ENCODE peak calls at places on chromosomes 2 and 18, in six cellular contexts. U is B cell, A is IMR-90, W is mucosa of descending colon, Q is cardiac muscle cell, Y is PC-9. E is an unnamed sample.

GRCh38 chr2:238866656-238867277 is 18.9 kb downstream of the TWIST2 start:
- DNase-seq in Y (no peak), W (no peak), A (no peak), U (no peak), Q (no peak), E (no peak)

GRCh38 chr2:46241344-46241743 is 55.9 kb upstream of the EPAS1 start:
- DNase-seq in Y (no peak), U (no peak), A (peak), Q (no peak), W (no peak), E (no peak)

GRCh38 chr2:75894170-75894569 is 183.5 kb upstream of the GCFC2 start:
- DNase-seq in Q (no peak), U (no peak), A (no peak), Y (no peak), W (no peak), E (no peak)

GRCh38 chr2:216690451-216691209 is 4.7 kb downstream of the IGFBP5 start:
- DNase-seq in Q (peak), Y (no peak), U (no peak), A (peak), W (no peak), E (no peak)

GRCh38 chr2:195021704-195022513 is 635.1 kb upstream of the SLC39A10 start:
- DNase-seq in Q (no peak), A (no peak), W (no peak), U (no peak), Y (no peak), E (no peak)

GRCh38 chr2:238898534-238899281 is 50.8 kb downstream of the TWIST2 start:
- DNase-seq in A (no peak), U (no peak), Q (no peak), W (no peak), Y (no peak), E (no peak)

GRCh38 chr2:72143441-72144356 is 4.0 kb downstream of the CYP26B1 start:
- DNase-seq in Q (peak), U (no peak), W (peak), A (no peak), Y (no peak), E (no peak)

GRCh38 chr18:32730068-32730467 is 42.8 kb downstream of the KLHL14 start:
- DNase-seq in A (no peak), Y (no peak), Q (no peak), U (no peak), W (no peak), E (no peak)

GRCh38 chr2:49860834-49861233 is 706.5 kb upstream of the FSHR start:
- DNase-seq in A (no peak), Q (no peak), W (no peak), Y (no peak), U (no peak), E (no peak)

GRCh38 chr2:101328474-101329007 is 20.0 kb upstream of the RNF149 start:
- DNase-seq in W (no peak), Y (no peak), A (peak), Q (peak), U (no peak), E (peak)

GRCh38 chr2:10834300-10834699 is 21.7 kb upstream of the PDIA6 start:
- DNase-seq in U (no peak), W (no peak), Y (no peak), A (no peak), Q (no peak), E (no peak)

GRCh38 chr2:237653791-237654558 is 26.6 kb downstream of the LRRFIP1 start:
- DNase-seq in W (no peak), Q (no peak), U (no peak), A (no peak), Y (no peak), E (no peak)

GRCh38 chr2:208020253-208020652 is 5.1 kb downstream of the PLEKHM3 start:
- DNase-seq in Y (no peak), W (no peak), A (no peak), U (no peak), Q (no peak), E (no peak)

GRCh38 chr18:48314694-48315093 is 94.5 kb downstream of the ZBTB7C start:
- DNase-seq in Q (no peak), W (no peak), U (no peak), Y (no peak), A (no peak), E (no peak)

GRCh38 chr2:105725388-105725787 is 19.3 kb upstream of the NCK2 start:
- DNase-seq in U (no peak), Y (no peak), Q (no peak), W (no peak), A (no peak), E (no peak)

GRCh38 chr2:5849596-5849995 is 157.4 kb downstream of the SOX11 start:
- DNase-seq in Q (no peak), Y (no peak), W (no peak), A (no peak), U (no peak), E (no peak)

GRCh38 chr2:138110453-138111083 is 146.3 kb downstream of the HNMT start:
- DNase-seq in U (no peak), Q (peak), W (no peak), Y (no peak), A (no peak), E (no peak)

GRCh38 chr2:106758885-106759559 is 126.9 kb downstream of the ST6GAL2 start:
- DNase-seq in Y (no peak), Q (no peak), U (no peak), A (no peak), W (no peak), E (no peak)

GRCh38 chr18:1503847-1504246 is 599.2 kb downstream of the ADCYAP1 start:
- DNase-seq in Y (no peak), W (no peak), A (no peak), U (no peak), Q (no peak), E (no peak)

GRCh38 chr2:25161055-25161781 is 7.2 kb downstream of the POMC start:
- DNase-seq in A (peak), W (peak), Y (no peak), Q (peak), U (peak), E (peak)

GRCh38 chr2:96860065-96861029 is 2.5 kb upstream of the ANKRD39 start:
- DNase-seq in U (no peak), A (no peak), Q (no peak), Y (no peak), W (no peak), E (peak)

GRCh38 chr2:196088209-196088608 is 19.6 kb upstream of the DNAH7 start:
- DNase-seq in Y (no peak), U (no peak), W (peak), Q (peak), A (peak), E (no peak)

GRCh38 chr18:79439201-79440023 is 43.7 kb downstream of the NFATC1 start:
- DNase-seq in Y (no peak), A (peak), Q (peak), W (no peak), U (peak), E (peak)

GRCh38 chr18:36692909-36693308 is 135.9 kb downstream of the TPGS2 start:
- DNase-seq in Y (no peak), A (peak), U (no peak), W (no peak), Q (no peak), E (no peak)

GRCh38 chr2:73415906-73416305 is 30.3 kb downstream of the ALMS1 start:
- DNase-seq in U (no peak), A (peak), W (no peak), Q (peak), Y (no peak), E (no peak)

GRCh38 chr2:47179325-47179724 is 24.2 kb upstream of the STPG4 start:
- DNase-seq in W (no peak), U (no peak), Y (no peak), Q (no peak), A (no peak), E (no peak)

GRCh38 chr2:134411279-134411827 is 157.5 kb downstream of the MGAT5 start:
- DNase-seq in A (no peak), Q (no peak), Y (no peak), U (no peak), W (no peak), E (no peak)

GRCh38 chr2:183059561-183059960 is 19.0 kb upstream of the DUSP19 start:
- DNase-seq in U (no peak), W (no peak), Y (no peak), A (peak), Q (peak), E (no peak)

GRCh38 chr2:111653913-111654312 is 230.1 kb downstream of the ANAPC1 start:
- DNase-seq in W (no peak), U (no peak), Y (no peak), Q (no peak), A (no peak), E (no peak)

GRCh38 chr2:181581534-181581933 is 75.4 kb downstream of the CERKL start:
- DNase-seq in W (no peak), Q (no peak), A (no peak), U (no peak), Y (no peak), E (peak)
- TF ChIP-seq CTCF in W (no peak), Q (no peak), A (no peak), U (no peak), Y (no peak), E (no peak)

DNA sequence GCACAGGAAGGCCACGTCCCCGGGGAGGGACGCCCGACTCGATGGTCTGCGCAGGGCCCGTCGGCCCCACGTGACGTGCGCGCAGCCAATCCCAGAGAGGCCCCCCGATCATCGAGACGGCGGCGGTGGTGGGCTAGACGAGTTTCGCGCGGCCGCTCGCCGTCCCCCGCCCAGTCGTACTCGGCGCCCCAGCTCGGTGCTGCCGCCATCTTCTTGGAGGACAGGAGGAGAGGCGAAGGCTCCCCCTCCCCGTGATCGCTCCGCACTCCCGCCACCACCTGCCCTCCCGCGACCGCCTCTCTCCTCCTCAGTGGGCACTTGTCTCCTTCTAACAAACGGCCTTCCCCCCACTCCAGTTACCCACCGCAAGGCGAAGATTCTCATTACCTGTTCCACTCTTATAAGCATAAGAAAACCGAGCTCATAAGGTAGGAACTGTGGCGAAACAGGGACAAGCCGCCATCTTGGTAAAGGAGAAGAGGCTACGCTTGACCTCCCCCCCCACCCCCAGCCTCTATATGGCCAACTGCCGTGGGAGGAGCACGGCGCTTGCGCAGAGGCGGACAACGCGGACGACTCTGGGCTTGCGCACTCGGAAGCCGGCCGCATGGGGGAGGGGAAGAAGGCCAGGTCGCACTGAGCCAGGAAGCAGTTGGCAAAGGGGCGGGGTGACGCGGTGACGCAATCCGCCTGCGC is at the start of gene HDLBP:
- DNase-seq in W (peak), U (peak), A (peak), Y (peak), Q (peak), E (peak)
- TF ChIP-seq CTCF in W (peak), U (peak), A (peak), Y (no peak), Q (peak), E (no peak)

DNA sequence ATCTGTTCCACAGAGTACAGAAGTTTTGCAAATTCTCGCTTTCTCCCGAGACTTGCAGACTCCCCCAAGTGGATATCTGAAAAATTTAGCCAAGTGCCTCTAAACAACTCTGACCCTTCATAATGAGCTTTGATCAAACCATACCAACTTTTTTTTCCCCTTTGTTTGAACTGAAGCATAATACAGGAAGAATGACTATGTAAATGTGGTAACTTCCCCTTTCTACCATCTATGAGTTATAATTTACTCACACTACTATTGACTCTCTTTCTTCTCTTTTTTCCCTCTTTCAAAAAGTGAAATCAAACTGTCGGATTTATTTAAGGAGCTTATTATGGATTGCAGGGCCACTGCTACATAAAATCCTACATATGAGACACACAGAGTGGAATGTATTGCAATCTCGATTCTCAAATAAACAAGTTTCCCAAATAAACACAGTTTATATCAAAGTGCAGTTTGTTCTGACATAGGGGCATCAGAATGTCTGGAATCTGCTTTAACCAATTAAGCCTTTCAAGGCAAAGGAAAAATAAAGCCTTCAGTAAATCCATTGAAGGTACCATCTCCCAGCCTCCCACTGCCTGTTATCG is 1.4 kb upstream of the ZNF804A start:
- DNase-seq in U (peak), Q (peak), W (no peak), Y (no peak), A (peak), E (no peak)
- TF ChIP-seq CTCF in U (no peak), Q (peak), W (no peak), Y (no peak), A (no peak), E (no peak)

GRCh38 chr18:62402342-62402948 is 77.3 kb downstream of the TNFRSF11A start:
- DNase-seq in Q (no peak), Y (no peak), A (no peak), U (no peak), W (no peak), E (no peak)

GRCh38 chr18:62398291-62398690 is 73.2 kb downstream of the TNFRSF11A start:
- DNase-seq in U (no peak), Q (no peak), W (no peak), A (no peak), Y (no peak), E (no peak)

GRCh38 chr18:62399306-62399705 is 74.2 kb downstream of the TNFRSF11A start:
- DNase-seq in A (no peak), Q (no peak), W (no peak), U (no peak), Y (no peak), E (no peak)

GRCh38 chr18:62400916-62401315 is 75.8 kb downstream of the TNFRSF11A start:
- DNase-seq in A (no peak), U (no peak), Y (no peak), W (no peak), Q (no peak), E (no peak)

DNA sequence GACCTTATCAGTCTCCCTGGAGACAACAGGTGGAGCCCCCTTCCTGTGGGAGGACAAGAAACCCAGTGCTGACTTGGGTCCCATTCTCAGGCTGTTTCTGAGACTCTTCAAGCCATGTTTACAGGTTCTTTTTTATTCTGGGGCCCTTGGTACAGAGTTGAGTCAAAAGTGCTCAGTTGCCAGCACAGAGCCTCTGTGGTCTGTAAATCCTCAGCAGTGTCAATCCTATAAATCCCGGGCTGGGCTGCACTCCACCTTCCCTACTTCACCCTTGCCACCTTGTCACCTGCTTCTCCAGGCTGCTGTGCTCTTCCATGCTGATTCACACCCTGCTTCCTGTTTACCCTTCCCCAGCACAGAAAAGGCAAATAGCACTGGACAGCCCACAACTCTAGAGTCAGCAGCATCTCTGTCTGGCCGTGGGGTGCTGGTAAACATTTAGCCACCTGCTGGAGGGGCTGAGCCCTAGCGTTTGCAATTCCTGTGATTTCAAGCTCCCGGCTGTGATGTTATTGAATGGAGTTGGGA is 74.7 kb downstream of the TNFRSF11A start:
- DNase-seq in Q (no peak), W (no peak), A (no peak), U (no peak), Y (peak), E (no peak)
- TF ChIP-seq CTCF in Q (peak), W (no peak), A (peak), U (no peak), Y (peak), E (no peak)

GRCh38 chr2:33518200-33518599 is 41.8 kb downstream of the RASGRP3 start:
- DNase-seq in U (no peak), A (no peak), Q (no peak), Y (no peak), W (no peak), E (no peak)
- TF ChIP-seq CTCF in U (no peak), A (no peak), Q (no peak), Y (no peak), W (no peak), E (no peak)

GRCh38 chr2:54090521-54091117 is 24.8 kb upstream of the ACYP2 start:
- DNase-seq in W (no peak), Q (no peak), A (no peak), Y (no peak), U (no peak), E (no peak)
- TF ChIP-seq CTCF in W (no peak), Q (no peak), A (no peak), Y (no peak), U (no peak), E (no peak)

GRCh38 chr2:43402002-43402401 is 175.6 kb upstream of the ZFP36L2 start:
- DNase-seq in A (no peak), Y (no peak), W (no peak), U (peak), Q (no peak), E (peak)

GRCh38 chr2:43399515-43400245 is 173.3 kb upstream of the ZFP36L2 start:
- DNase-seq in U (no peak), A (peak), Q (peak), W (no peak), Y (no peak), E (no peak)

GRCh38 chr2:43402452-43402937 is 176.1 kb upstream of the ZFP36L2 start:
- DNase-seq in Y (no peak), A (peak), U (no peak), Q (no peak), W (no peak), E (peak)

GRCh38 chr2:43399098-43399497 is 172.7 kb upstream of the ZFP36L2 start:
- DNase-seq in W (no peak), Y (no peak), U (no peak), A (no peak), Q (no peak), E (no peak)

DNA sequence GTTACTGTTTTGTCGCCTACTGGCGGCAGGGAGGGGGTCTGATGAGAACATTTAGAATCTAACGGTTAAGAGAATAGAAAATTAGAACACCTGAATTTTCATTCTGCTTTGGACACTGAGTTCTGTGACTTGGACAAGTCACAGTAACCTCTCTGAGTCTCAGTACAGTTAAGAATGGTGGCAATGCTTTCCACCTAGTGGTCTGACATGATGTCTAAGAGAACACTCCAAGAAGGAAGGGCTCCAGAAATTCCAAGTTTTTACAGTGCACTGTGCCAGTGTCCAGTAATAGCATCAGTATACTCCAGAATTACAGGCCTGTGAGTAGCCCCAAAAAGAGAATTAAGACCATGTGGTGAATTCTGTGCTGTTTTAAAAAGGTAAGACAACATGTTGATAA is 174.1 kb upstream of the ZFP36L2 start:
- DNase-seq in W (no peak), Y (no peak), U (no peak), Q (no peak), A (peak), E (no peak)
- TF ChIP-seq CTCF in W (no peak), Y (no peak), U (no peak), Q (no peak), A (no peak), E (no peak)

DNA sequence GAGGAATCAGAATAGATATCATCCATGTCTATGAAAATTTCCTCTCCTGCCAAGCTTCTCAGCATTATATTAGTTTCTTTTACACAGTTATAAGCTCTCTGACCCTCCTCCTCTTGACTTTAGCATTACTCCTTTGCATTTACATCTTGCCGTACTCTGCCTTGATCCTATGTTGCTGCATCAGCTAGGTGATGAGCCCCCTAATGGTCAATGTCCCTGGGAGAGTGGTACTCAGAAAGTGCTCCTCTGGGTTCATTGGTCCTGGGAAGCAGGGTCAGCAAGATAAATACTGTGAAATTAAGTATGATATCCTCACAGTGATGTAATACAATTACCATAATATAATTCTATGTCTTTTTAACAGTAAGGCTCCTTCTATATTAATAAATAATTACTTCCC is 74.1 kb downstream of the PKP4 start:
- DNase-seq in U (no peak), Q (no peak), A (no peak), W (no peak), Y (no peak), E (no peak)
- TF ChIP-seq CTCF in U (no peak), Q (no peak), A (no peak), W (no peak), Y (no peak), E (no peak)